ENCODE peak calls at places on chromosomes 6 and 20, in eight cellular contexts. T is choroid plexus epithelial cell, K is fibroblast of villous mesenchyme, W is cardiac fibroblast, Z is A673, Y is epithelial cell of esophagus, S is left ventricle myocardium inferior, J is cardiac muscle cell. P is an unnamed sample.

GRCh38 chr6:18561006-18561750 is 174.0 kb downstream of the RNF144B start:
- DNase-seq in K (no peak), T (no peak), Y (no peak), S (no peak), Z (peak), J (no peak), W (no peak), P (no peak)

GRCh38 chr20:40682104-40683045 is 6.7 kb downstream of the MAFB start:
- DNase-seq in W (no peak), K (peak), Y (no peak), J (no peak), S (peak), T (peak), Z (no peak), P (no peak)

GRCh38 chr6:154605207-154605877 is 94.9 kb upstream of the CNKSR3 start:
- DNase-seq in K (no peak), T (no peak), W (no peak), Y (no peak), Z (peak), S (no peak), J (no peak), P (no peak)

GRCh38 chr6:82080767-82081166 is 166.8 kb downstream of the IBTK start:
- DNase-seq in J (no peak), K (peak), S (no peak), Z (no peak), T (no peak), Y (no peak), W (no peak), P (no peak)

GRCh38 chr6:119052292-119052889 is 26.1 kb downstream of the FAM184A start:
- DNase-seq in J (no peak), Y (no peak), W (no peak), S (no peak), Z (no peak), T (no peak), K (no peak), P (no peak)

GRCh38 chr20:37899105-37900045 is 3.6 kb upstream of the VSTM2L start:
- DNase-seq in J (no peak), Y (peak), K (no peak), Z (no peak), W (no peak), T (no peak), S (no peak), P (no peak)

GRCh38 chr6:134564705-134565104 is 246.8 kb upstream of the SGK1 start:
- DNase-seq in S (no peak), K (no peak), T (no peak), Y (no peak), W (no peak), J (no peak), Z (no peak), P (no peak)

GRCh38 chr6:155994071-155994470 is 538.4 kb upstream of the NOX3 start:
- DNase-seq in T (no peak), Y (no peak), K (no peak), Z (no peak), J (no peak), W (no peak), S (no peak), P (no peak)

GRCh38 chr6:165488624-165489295 is 174.3 kb downstream of the PDE10A start:
- DNase-seq in S (no peak), T (no peak), Z (no peak), J (no peak), W (no peak), Y (no peak), K (no peak), P (no peak)

DNA sequence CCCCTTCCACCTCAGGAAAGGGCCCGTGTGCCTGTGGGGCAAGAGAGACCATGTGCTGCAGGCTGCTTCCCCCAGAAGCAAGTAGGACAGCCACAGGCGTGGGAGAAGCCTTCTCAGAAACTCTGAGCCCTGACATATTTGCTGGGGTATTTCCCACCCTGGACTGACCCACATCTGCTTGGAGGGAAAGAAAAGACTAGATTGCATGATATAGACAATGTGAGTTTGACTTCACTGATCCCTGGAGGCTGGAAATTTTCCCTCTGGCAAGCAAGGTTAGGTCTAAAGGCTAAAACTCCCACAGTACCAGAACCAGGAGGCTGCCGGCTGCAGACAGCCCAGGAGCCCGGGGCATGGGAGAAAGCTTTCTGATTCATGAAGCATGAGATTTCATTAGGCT is 213.3 kb upstream of the SSTR4 start:
- DNase-seq in S (no peak), T (no peak), J (no peak), K (no peak), W (no peak), Z (no peak), Y (no peak), P (no peak)
- H3K4me3 ChIP-seq in S (no peak), T (no peak), J (no peak), K (no peak), W (no peak), Z (no peak), Y (no peak), P (no peak)

GRCh38 chr6:90859612-90860011 is 272.7 kb upstream of the MAP3K7 start:
- DNase-seq in J (peak), S (no peak), T (no peak), Y (peak), Z (peak), W (no peak), K (no peak), P (no peak)

GRCh38 chr6:90865513-90865912 is 278.6 kb upstream of the MAP3K7 start:
- DNase-seq in S (no peak), Y (peak), J (no peak), Z (no peak), T (no peak), W (no peak), K (no peak), P (no peak)

GRCh38 chr6:90859056-90859455 is 272.2 kb upstream of the MAP3K7 start:
- DNase-seq in W (no peak), S (no peak), Z (no peak), Y (no peak), J (no peak), K (no peak), T (no peak), P (no peak)

DNA sequence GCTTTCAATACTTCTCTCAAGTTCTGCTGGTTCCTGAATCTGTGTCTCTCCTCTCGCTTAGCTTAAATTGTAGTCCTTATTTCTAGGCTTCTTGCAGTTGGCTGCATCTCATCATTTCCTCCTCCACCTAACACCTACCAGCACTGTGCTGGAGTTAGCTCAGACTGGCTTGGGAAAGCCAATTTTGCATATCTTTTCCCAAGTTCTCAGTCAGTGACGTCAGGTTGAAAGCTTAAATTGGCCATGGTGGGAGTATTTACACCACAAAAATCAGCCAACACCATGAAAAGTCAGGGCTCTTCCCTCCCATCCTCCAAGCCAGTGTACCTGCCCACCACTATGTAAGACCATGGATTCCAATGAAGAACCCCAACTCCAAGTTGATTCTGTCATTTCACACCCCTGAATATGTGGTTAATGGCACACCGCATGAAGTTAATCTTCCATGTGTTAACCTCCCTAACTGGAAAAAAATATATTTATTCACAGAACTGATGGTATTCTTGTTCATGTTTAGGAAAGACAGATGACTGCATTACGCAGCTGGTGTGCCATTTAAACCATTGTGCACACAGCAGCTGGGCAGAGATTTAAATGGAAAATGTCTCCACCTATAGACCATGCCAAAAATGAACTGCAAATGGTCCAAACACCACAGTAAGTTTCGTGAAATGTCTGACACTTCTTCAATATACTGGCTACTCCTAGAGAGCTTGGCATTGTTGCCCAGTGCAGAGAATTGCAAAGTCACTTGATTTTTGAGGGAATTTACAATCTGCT is 274.1 kb upstream of the MAP3K7 start:
- DNase-seq in J (peak), Y (peak), W (peak), K (no peak), T (peak), Z (peak), S (no peak), P (no peak)
- TF ChIP-seq CTCF in J (no peak), Y (peak), W (no peak), K (no peak), T (no peak), Z (peak), S (no peak), P (peak)

GRCh38 chr6:36370638-36371037 is 16.8 kb downstream of the ETV7 start:
- DNase-seq in S (no peak), J (no peak), W (no peak), T (no peak), Z (no peak), Y (no peak), K (no peak), P (no peak)

GRCh38 chr6:36367743-36368142 is 19.7 kb downstream of the ETV7 start:
- DNase-seq in Y (no peak), W (no peak), J (no peak), S (no peak), K (no peak), T (no peak), Z (no peak), P (no peak)

GRCh38 chr6:36368421-36368820 is 19.0 kb downstream of the ETV7 start:
- DNase-seq in S (no peak), J (no peak), K (no peak), W (no peak), T (no peak), Z (no peak), Y (no peak), P (no peak)

GRCh38 chr6:36371231-36371630 is 16.2 kb downstream of the ETV7 start:
- DNase-seq in W (no peak), T (no peak), K (no peak), S (no peak), Z (no peak), J (no peak), Y (no peak), P (no peak)

GRCh38 chr6:36368921-36369880 is 18.3 kb downstream of the ETV7 start:
- DNase-seq in S (no peak), J (no peak), Y (peak), T (peak), Z (peak), W (peak), K (peak), P (no peak)
- H3K4me3 ChIP-seq in S (no peak), J (no peak), Y (no peak), T (no peak), Z (no peak), W (no peak), K (no peak), P (no peak)

DNA sequence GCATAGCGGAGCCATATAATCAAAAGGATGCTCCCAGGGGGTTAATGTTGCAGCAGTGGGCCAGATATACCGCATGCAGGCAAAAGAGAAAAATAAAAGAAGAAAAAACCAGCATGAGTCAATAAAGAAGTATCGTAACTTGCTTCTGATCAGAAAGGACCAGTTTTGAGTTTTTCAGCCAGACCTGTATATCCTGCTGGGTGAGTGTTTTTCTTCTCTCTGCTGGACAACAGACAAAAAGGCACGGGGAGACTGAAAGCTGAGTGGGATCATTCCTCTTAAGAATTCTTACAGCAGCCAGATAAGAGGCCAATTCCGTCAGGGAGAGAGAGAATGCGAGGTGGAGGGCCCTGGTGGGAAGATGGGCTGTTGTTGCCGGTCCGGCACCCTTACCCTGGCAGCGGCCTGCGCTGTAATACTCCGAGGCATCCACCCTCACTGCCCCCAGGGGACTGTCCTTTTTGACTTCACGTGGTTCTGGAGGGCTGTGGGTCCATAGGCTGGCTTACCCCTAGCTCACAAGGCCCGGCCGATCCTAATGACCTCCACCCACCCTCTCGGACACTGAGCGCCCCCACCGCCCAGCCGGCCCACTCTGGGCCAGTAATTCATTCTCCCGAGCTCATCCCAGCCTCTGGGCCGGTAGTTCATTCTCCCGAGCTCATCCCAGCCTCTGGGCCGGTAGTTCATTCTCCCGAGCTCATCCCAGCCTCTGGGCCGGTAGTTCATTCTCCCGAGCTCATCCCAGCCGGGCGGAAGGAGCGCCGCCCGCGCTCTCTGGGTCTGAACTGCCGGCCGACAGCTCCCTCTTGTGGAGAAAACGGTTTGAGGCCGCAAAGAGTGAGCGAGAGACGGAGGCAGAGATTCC is 118.4 kb upstream of the SIRPA start:
- DNase-seq in Y (peak), T (peak), K (peak), Z (peak), W (peak), S (peak), J (peak), P (peak)
- TF ChIP-seq CTCF in Y (peak), T (peak), K (peak), Z (peak), W (peak), S (peak), J (peak), P (peak)

GRCh38 chr20:36094497-36094896 is 60.0 kb upstream of the EPB41L1 start:
- DNase-seq in Z (no peak), W (peak), S (no peak), K (no peak), T (no peak), J (no peak), Y (no peak), P (no peak)

GRCh38 chr20:36093025-36093803 is 61.3 kb upstream of the EPB41L1 start:
- DNase-seq in W (peak), Z (peak), Y (peak), K (no peak), S (peak), T (peak), J (peak), P (peak)

GRCh38 chr20:36091561-36092423 is 62.7 kb upstream of the EPB41L1 start:
- DNase-seq in T (no peak), J (no peak), K (no peak), S (no peak), W (no peak), Z (no peak), Y (no peak), P (no peak)

GRCh38 chr20:36092424-36093024 is 62.0 kb upstream of the EPB41L1 start:
- DNase-seq in Y (peak), K (no peak), T (no peak), W (no peak), Z (no peak), S (peak), J (peak), P (no peak)

DNA sequence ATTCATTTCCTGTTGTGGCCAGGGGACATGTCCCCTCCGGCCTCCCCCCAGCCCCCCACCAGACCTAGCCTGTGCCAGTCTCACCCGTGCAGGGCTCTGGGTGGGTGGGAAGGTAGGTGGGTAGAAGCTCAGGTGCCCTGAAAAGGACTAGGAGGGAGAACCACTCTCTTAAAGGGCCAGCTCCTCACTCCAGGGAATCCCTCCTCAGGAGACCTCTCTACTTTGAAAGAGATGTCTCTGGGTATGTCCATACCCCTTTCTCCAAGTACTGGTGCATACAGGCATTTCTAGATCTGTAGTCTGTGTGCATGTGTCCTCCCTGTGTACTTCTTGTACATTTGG is 60.8 kb upstream of the EPB41L1 start:
- DNase-seq in S (no peak), W (no peak), T (no peak), K (no peak), J (no peak), Z (no peak), Y (no peak), P (peak)
- H3K4me3 ChIP-seq in S (peak), W (peak), T (peak), K (peak), J (peak), Z (peak), Y (peak), P (peak)